ENCODE peak calls at places on chromosomes 13 and 19, in seven cellular contexts. Q is left lung, Y is cardiac muscle cell, J is uterus, S is AG04450, W is fibroblast of the aortic adventitia, F is fibroblast of lung. H is an unnamed sample.

GRCh38 chr13:74204606-74205312 is 70.6 kb upstream of the KLF12 start:
- DNase-seq in Q (no peak), Y (no peak), J (no peak), S (no peak), W (peak), F (peak), H (no peak)

GRCh38 chr13:95226476-95226875 is 74.8 kb downstream of the ABCC4 start:
- DNase-seq in Q (no peak), Y (no peak), J (no peak), S (no peak), W (no peak), F (no peak), H (no peak)

GRCh38 chr19:53865918-53866696 is 1.6 kb upstream of the MYADM start:
- DNase-seq in Q (peak), Y (peak), J (peak), S (no peak), W (peak), F (peak), H (no peak)

GRCh38 chr19:31892060-31892459 is 453.4 kb upstream of the ZNF507 start:
- DNase-seq in Q (no peak), Y (no peak), J (no peak), S (no peak), W (no peak), F (no peak), H (no peak)

GRCh38 chr19:11261431-11261901 is 858 bp downstream of the DOCK6 start:
- DNase-seq in Q (no peak), Y (no peak), J (no peak), S (no peak), W (no peak), F (no peak), H (no peak)

GRCh38 chr19:54390942-54391577 is 24.2 kb upstream of the TTYH1 start:
- DNase-seq in Q (no peak), Y (peak), J (no peak), S (peak), W (peak), F (peak), H (no peak)

GRCh38 chr13:112140366-112140765 is 73.4 kb downstream of the SOX1 start:
- DNase-seq in Q (no peak), Y (no peak), J (no peak), S (no peak), W (no peak), F (no peak), H (no peak)

GRCh38 chr13:33775339-33776108 is 42.4 kb upstream of the RFC3 start:
- DNase-seq in Q (no peak), Y (no peak), J (no peak), S (no peak), W (no peak), F (no peak), H (no peak)

GRCh38 chr13:113947321-113948033 is 26.4 kb downstream of the C13orf46 start:
- DNase-seq in Q (no peak), Y (no peak), J (peak), S (no peak), W (peak), F (no peak), H (peak)

GRCh38 chr13:29901714-29902631 is 51.6 kb upstream of the UBL3 start:
- DNase-seq in Q (peak), Y (no peak), J (peak), S (peak), W (peak), F (peak), H (peak)

GRCh38 chr13:38417727-38418126 is 68.1 kb downstream of the UFM1 start:
- DNase-seq in Q (no peak), Y (no peak), J (no peak), S (no peak), W (no peak), F (no peak), H (no peak)

GRCh38 chr13:100753391-100753790 is 78.8 kb upstream of the TMTC4 start:
- DNase-seq in Q (no peak), Y (no peak), J (no peak), S (no peak), W (no peak), F (no peak), H (no peak)

GRCh38 chr19:3784607-3785463 is 1.3 kb downstream of the MATK start:
- DNase-seq in Q (no peak), Y (no peak), J (no peak), S (no peak), W (no peak), F (no peak), H (peak)

GRCh38 chr13:34867590-34867989 is 74.5 kb upstream of the NBEA start:
- DNase-seq in Q (no peak), Y (no peak), J (no peak), S (no peak), W (no peak), F (peak), H (no peak)

GRCh38 chr19:55447421-55448174 is 4.5 kb upstream of the SHISA7 start:
- DNase-seq in Q (no peak), Y (no peak), J (no peak), S (no peak), W (peak), F (no peak), H (peak)

GRCh38 chr13:51549050-51549449 is 35.2 kb upstream of the WDFY2 start:
- DNase-seq in Q (peak), Y (no peak), J (no peak), S (no peak), W (no peak), F (no peak), H (no peak)

GRCh38 chr13:111339366-111340143 is 19.1 kb downstream of the TEX29 start:
- DNase-seq in Q (no peak), Y (no peak), J (no peak), S (no peak), W (no peak), F (no peak), H (no peak)

GRCh38 chr19:20969898-20970297 is 46.8 kb downstream of the ZNF85 start:
- DNase-seq in Q (no peak), Y (no peak), J (no peak), S (no peak), W (no peak), F (no peak), H (no peak)

GRCh38 chr19:42095814-42096230 is 19.9 kb downstream of the ZNF574 start:
- DNase-seq in Q (no peak), Y (peak), J (no peak), S (no peak), W (no peak), F (no peak), H (peak)

GRCh38 chr13:99876651-99877050 is 94.9 kb downstream of the ZIC5 start:
- DNase-seq in Q (no peak), Y (no peak), J (no peak), S (no peak), W (no peak), F (no peak), H (no peak)

GRCh38 chr19:17424743-17425365 is 5.0 kb downstream of the MVB12A start:
- DNase-seq in Q (no peak), Y (peak), J (no peak), S (no peak), W (peak), F (peak), H (no peak)

GRCh38 chr19:12821761-12822160 is 12.6 kb downstream of the RTBDN start:
- DNase-seq in Q (no peak), Y (no peak), J (no peak), S (no peak), W (no peak), F (no peak), H (no peak)

GRCh38 chr19:49997709-49998108 is 27.5 kb downstream of the VRK3 start:
- DNase-seq in Q (no peak), Y (peak), J (no peak), S (no peak), W (peak), F (peak), H (no peak)

GRCh38 chr19:32866564-32867265 is 2.9 kb downstream of the SLC7A9 start:
- DNase-seq in Q (no peak), Y (no peak), J (no peak), S (no peak), W (no peak), F (no peak), H (no peak)

GRCh38 chr19:33998739-33999345 is 173.5 kb upstream of the LSM14A start:
- DNase-seq in Q (no peak), Y (no peak), J (no peak), S (no peak), W (peak), F (peak), H (no peak)
- TF ChIP-seq CTCF in Q (no peak), Y (peak), J (peak), S (peak), W (peak), F (no peak), H (peak)

GRCh38 chr13:107865643-107866006 is 349.7 kb downstream of the LIG4 start:
- DNase-seq in Q (no peak), Y (no peak), J (no peak), S (no peak), W (peak), F (peak), H (no peak)
- H3K4me3 ChIP-seq in Q (peak), Y (peak), J (no peak), S (peak), W (peak), F (peak), H (no peak)

GRCh38 chr19:13842294-13843103 is 34.4 kb upstream of the NANOS3 start:
- DNase-seq in Q (peak), Y (peak), J (peak), S (no peak), W (peak), F (peak), H (no peak)
- TF ChIP-seq CTCF in Q (no peak), Y (no peak), J (no peak), S (no peak), W (no peak), F (no peak), H (no peak)

GRCh38 chr13:86918682-86919081 is 752.5 kb upstream of the SLITRK5 start:
- DNase-seq in Q (no peak), Y (no peak), J (no peak), S (no peak), W (no peak), F (no peak), H (no peak)
- H3K4me3 ChIP-seq in Q (no peak), Y (no peak), J (no peak), S (no peak), W (no peak), F (no peak), H (no peak)

GRCh38 chr19:46021531-46022041 is 1.3 kb downstream of the PGLYRP1 start:
- DNase-seq in Q (peak), Y (no peak), J (no peak), S (no peak), W (no peak), F (no peak), H (no peak)
- TF ChIP-seq CTCF in Q (no peak), Y (no peak), J (no peak), S (no peak), W (no peak), F (no peak), H (no peak)

DNA sequence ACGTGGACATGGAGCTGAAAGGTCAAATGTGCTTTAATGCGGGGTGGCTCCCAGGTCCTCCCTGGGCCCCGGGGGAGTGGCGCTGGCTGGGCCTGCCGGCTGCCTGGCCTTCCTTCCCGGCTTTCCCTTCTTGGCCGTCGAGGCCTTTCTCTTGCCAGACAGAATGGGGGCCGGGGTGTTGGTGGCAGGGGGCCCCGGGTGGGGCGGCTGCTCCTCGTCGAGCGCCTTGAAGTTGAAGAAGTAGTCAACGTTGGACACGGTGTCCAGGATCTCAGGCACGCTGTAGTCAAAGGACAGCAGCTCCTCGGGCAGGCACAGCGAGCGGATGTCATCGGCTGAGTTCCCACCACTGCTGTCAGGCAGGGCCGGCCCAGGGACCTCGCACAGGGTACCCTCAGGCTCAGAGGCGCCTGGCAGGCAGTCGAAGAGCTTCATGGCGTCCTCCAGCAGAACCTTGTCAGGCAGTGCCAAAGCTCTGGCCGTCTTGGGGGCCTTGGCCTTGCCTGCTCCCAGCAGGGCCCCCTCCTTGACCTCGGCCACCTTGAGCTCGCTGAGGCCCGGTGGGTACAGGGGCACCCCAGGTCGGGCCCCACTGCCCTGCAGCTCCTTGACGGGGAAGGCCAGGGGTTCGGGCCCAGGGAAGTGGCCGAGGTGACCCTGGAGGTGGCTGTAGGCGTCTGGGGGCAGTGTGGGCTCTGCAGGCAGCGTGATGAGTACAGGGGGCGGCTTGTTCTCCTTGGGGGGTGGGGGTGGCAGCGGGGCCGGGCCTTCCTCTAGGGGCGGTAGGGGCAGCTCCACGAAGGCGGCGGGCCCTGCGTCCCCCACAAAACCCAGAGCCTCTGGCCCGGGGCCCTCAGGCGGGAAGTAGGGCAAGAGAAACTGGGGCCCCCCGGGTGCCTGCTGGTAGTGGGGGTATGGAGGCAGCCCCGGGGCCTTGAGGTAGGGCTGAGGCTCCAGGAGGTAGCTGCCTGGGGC is 1.3 kb downstream of the PRR22 start:
- DNase-seq in Q (no peak), Y (no peak), J (no peak), S (no peak), W (no peak), F (no peak), H (no peak)
- H3K4me3 ChIP-seq in Q (no peak), Y (no peak), J (no peak), S (no peak), W (no peak), F (no peak), H (no peak)

GRCh38 chr13:98752111-98752941 is at the start of gene SLC15A1:
- DNase-seq in Q (no peak), Y (peak), J (no peak), S (no peak), W (no peak), F (no peak), H (no peak)
- TF ChIP-seq CTCF in Q (no peak), Y (no peak), J (no peak), S (no peak), W (no peak), F (no peak), H (no peak)

GRCh38 chr13:47178090-47178950 is 281.5 kb upstream of the HTR2A start:
- DNase-seq in Q (no peak), Y (no peak), J (no peak), S (no peak), W (peak), F (no peak), H (no peak)
- H3K4me3 ChIP-seq in Q (no peak), Y (no peak), J (no peak), S (no peak), W (no peak), F (no peak), H (no peak)

GRCh38 chr13:97883356-97883755 is 70.1 kb upstream of the IPO5 start:
- DNase-seq in Q (no peak), Y (no peak), J (no peak), S (no peak), W (peak), F (peak), H (no peak)
- TF ChIP-seq CTCF in Q (no peak), Y (no peak), J (no peak), S (no peak), W (no peak), F (no peak), H (no peak)

GRCh38 chr19:1266116-1266817 is 2.9 kb upstream of the CIRBP start:
- DNase-seq in Q (peak), Y (peak), J (peak), S (no peak), W (peak), F (peak), H (no peak)

GRCh38 chr19:1266818-1267440 is 2.2 kb upstream of the CIRBP start:
- DNase-seq in Q (no peak), Y (peak), J (peak), S (no peak), W (peak), F (no peak), H (no peak)

GRCh38 chr19:1265611-1266115 is 3.5 kb upstream of the CIRBP start:
- DNase-seq in Q (no peak), Y (no peak), J (peak), S (no peak), W (peak), F (peak), H (no peak)

GRCh38 chr19:1263198-1263597 is 5.9 kb upstream of the CIRBP start:
- DNase-seq in Q (no peak), Y (no peak), J (no peak), S (no peak), W (no peak), F (no peak), H (no peak)

GRCh38 chr19:1264801-1265610 is 4.1 kb upstream of the CIRBP start:
- DNase-seq in Q (no peak), Y (peak), J (peak), S (no peak), W (peak), F (peak), H (no peak)
- H3K4me3 ChIP-seq in Q (no peak), Y (no peak), J (no peak), S (peak), W (no peak), F (no peak), H (no peak)